ENCODE peak calls at places on chromosomes 4 and X, in seven cellular contexts. W is activated CD4-positive, alpha-beta T cell treated with anti-CD3 and anti-CD28 coated beads, Interleukin-2, amount 50 U/mL, for 1 hour; Y is HT1080; Z is neural progenitor cell; S is GM12865; G is iris pigment epithelial cell; E is T-helper 1 cell. B is an unnamed sample.

GRCh38 chr4:34200535-34200934 is 2043.8 kb downstream of the ARAP2 start:
- DNase-seq in S (no peak), E (no peak), G (no peak), Y (no peak), Z (no peak), W (no peak), B (no peak)

GRCh38 chr4:108941914-108942379 is 179.1 kb upstream of the ETNPPL start:
- DNase-seq in S (no peak), Y (no peak), E (no peak), G (no peak), W (no peak), Z (no peak), B (no peak)

GRCh38 chr4:2151544-2151943 is 90.4 kb downstream of the HAUS3 start:
- DNase-seq in Y (no peak), E (no peak), Z (no peak), G (no peak), S (no peak), W (no peak), B (no peak)

GRCh38 chr4:6021831-6022606 is 3.8 kb upstream of the C4orf50 start:
- DNase-seq in E (no peak), G (no peak), Z (no peak), S (peak), W (no peak), Y (no peak), B (no peak)

GRCh38 chr4:56958111-56958517 is 19.3 kb downstream of the NOA1 start:
- DNase-seq in W (no peak), G (peak), E (no peak), S (no peak), Z (no peak), Y (peak), B (peak)

GRCh38 chr4:65880594-65880993 is 210.3 kb upstream of the EPHA5 start:
- DNase-seq in E (no peak), G (no peak), Z (no peak), S (no peak), Y (no peak), W (no peak), B (no peak)

GRCh38 chr4:97942137-97942536 is 201.1 kb downstream of the STPG2 start:
- DNase-seq in S (no peak), Z (no peak), W (no peak), Y (peak), E (no peak), G (peak), B (no peak)

GRCh38 chr4:6910960-6911874 is 1.6 kb downstream of the TBC1D14 start:
- DNase-seq in G (no peak), W (no peak), Z (no peak), Y (no peak), E (no peak), S (no peak), B (no peak)

GRCh38 chr4:151569650-151570049 is 160.7 kb downstream of the FHIP1A start:
- DNase-seq in S (no peak), E (no peak), Z (no peak), Y (no peak), W (no peak), G (no peak), B (no peak)

GRCh38 chr4:187172340-187172761 is 448.7 kb upstream of the FAT1 start:
- DNase-seq in Z (no peak), E (no peak), S (no peak), W (no peak), G (peak), Y (peak), B (no peak)

GRCh38 chr4:89242864-89243740 is 64.5 kb downstream of the GPRIN3 start:
- DNase-seq in Y (no peak), S (no peak), W (no peak), E (no peak), G (no peak), Z (no peak), B (no peak)

GRCh38 chr4:26819478-26819877 is 41.2 kb upstream of the STIM2 start:
- DNase-seq in G (no peak), Z (no peak), E (no peak), W (no peak), Y (no peak), S (peak), B (no peak)

GRCh38 chr4:71231753-71232420 is 106.9 kb upstream of the SLC4A4 start:
- DNase-seq in W (no peak), E (no peak), G (no peak), Y (no peak), Z (peak), S (no peak), B (no peak)

GRCh38 chr4:32884198-32884597 is 2164.0 kb downstream of the PCDH7 start:
- DNase-seq in S (no peak), W (no peak), Z (no peak), Y (peak), G (peak), E (no peak), B (no peak)

GRCh38 chr4:101451086-101451485 is 103.8 kb upstream of the PPP3CA start:
- DNase-seq in G (no peak), W (no peak), Y (no peak), Z (no peak), E (no peak), S (no peak), B (no peak)

GRCh38 chr4:8038702-8039251 is 99.1 kb upstream of the AFAP1 start:
- DNase-seq in W (no peak), Y (no peak), E (no peak), S (no peak), Z (no peak), G (no peak), B (no peak)

GRCh38 chr4:127781303-127782024 is 658 bp upstream of the HSPA4L start:
- DNase-seq in Y (no peak), Z (no peak), S (no peak), G (peak), W (no peak), E (no peak), B (peak)

GRCh38 chr4:65450899-65451298 is 219.4 kb downstream of the EPHA5 start:
- DNase-seq in Y (no peak), W (no peak), G (no peak), Z (peak), S (no peak), E (no peak), B (no peak)

GRCh38 chr4:110193822-110194761 is 4.3 kb downstream of the ELOVL6 start:
- DNase-seq in S (peak), G (peak), Z (peak), E (peak), Y (peak), W (peak), B (peak)

GRCh38 chrX:149630681-149631292 is 805 bp downstream of the TMEM185A start:
- DNase-seq in E (no peak), Y (peak), Z (no peak), G (peak), S (no peak), W (no peak), B (peak)

GRCh38 chr4:174592985-174593335 is 70.7 kb upstream of the HPGD start:
- DNase-seq in E (no peak), S (no peak), W (no peak), G (peak), Y (peak), Z (no peak), B (no peak)

GRCh38 chr4:21948347-21949072 is at the start of gene KCNIP4:
- DNase-seq in S (no peak), E (no peak), Z (peak), G (peak), W (no peak), Y (peak), B (peak)

GRCh38 chr4:5712931-5713330 is 1.9 kb downstream of the EVC start:
- DNase-seq in G (peak), E (no peak), S (no peak), Y (no peak), Z (no peak), W (no peak), B (no peak)

GRCh38 chrX:67718926-67719325 is 175.1 kb downstream of the AR start:
- DNase-seq in Z (no peak), G (no peak), Y (no peak), E (no peak), W (no peak), S (no peak), B (no peak)